ENCODE peak calls at places on chromosome 15, in seven cellular contexts. Y, U, J, S, A, F and I are unnamed samples.

GRCh38 chr15:63874616-63875015 is 40.9 kb upstream of the HERC1 start:
- DNase-seq in U (no peak), F (no peak), J (no peak), S (no peak), A (no peak), Y (no peak), I (no peak)

GRCh38 chr15:44317423-44317822 is 28.9 kb downstream of the GOLM2 start:
- DNase-seq in F (no peak), S (no peak), U (no peak), A (no peak), J (no peak), Y (no peak), I (no peak)

GRCh38 chr15:90154861-90155626 is 46.1 kb upstream of the SEMA4B start:
- DNase-seq in F (no peak), A (no peak), S (no peak), U (peak), Y (peak), J (no peak), I (peak)

GRCh38 chr15:64894395-64895056 is 17.2 kb upstream of the ANKDD1A start:
- DNase-seq in A (no peak), J (no peak), S (no peak), Y (no peak), U (peak), F (no peak), I (peak)

GRCh38 chr15:95868970-95869369 is 461.5 kb upstream of the NR2F2 start:
- DNase-seq in S (no peak), U (no peak), Y (no peak), J (no peak), A (no peak), F (no peak), I (no peak)

GRCh38 chr15:63407612-63408011 is 26.0 kb upstream of the CA12 start:
- DNase-seq in Y (no peak), S (no peak), J (no peak), F (no peak), A (no peak), U (no peak), I (no peak)

GRCh38 chr15:51133140-51133630 is 38.5 kb upstream of the TNFAIP8L3 start:
- DNase-seq in A (no peak), Y (no peak), F (no peak), J (no peak), U (no peak), S (no peak), I (no peak)

GRCh38 chr15:69045810-69046209 is 31.3 kb downstream of the NOX5 start:
- DNase-seq in F (no peak), J (no peak), U (no peak), A (no peak), Y (no peak), S (no peak), I (no peak)

GRCh38 chr15:91311986-91312385 is 211.9 kb downstream of the SV2B start:
- DNase-seq in Y (no peak), A (no peak), U (no peak), J (no peak), F (no peak), S (no peak), I (no peak)

GRCh38 chr15:91100561-91101355 is 701 bp downstream of the SV2B start:
- DNase-seq in S (no peak), A (no peak), J (no peak), U (no peak), Y (no peak), F (no peak), I (no peak)

GRCh38 chr15:99447497-99448371 is 118.0 kb upstream of the MEF2A start:
- DNase-seq in S (no peak), U (peak), A (no peak), J (peak), Y (no peak), F (peak), I (no peak)

GRCh38 chr15:99704444-99704838 is 28.8 kb downstream of the LYSMD4 start:
- DNase-seq in Y (peak), F (no peak), U (no peak), J (no peak), S (peak), A (peak), I (no peak)

GRCh38 chr15:25892126-25892525 is 29.0 kb upstream of the ATP10A start:
- DNase-seq in S (no peak), Y (no peak), A (no peak), J (no peak), U (no peak), F (no peak), I (no peak)

GRCh38 chr15:65634381-65634780 is 12.6 kb downstream of the SLC24A1 start:
- DNase-seq in S (no peak), Y (no peak), A (no peak), J (no peak), F (no peak), U (no peak), I (no peak)

GRCh38 chr15:66569461-66570137 is 3.8 kb upstream of the LCTL start:
- DNase-seq in Y (no peak), J (no peak), S (no peak), F (no peak), A (no peak), U (no peak), I (no peak)

GRCh38 chr15:44340410-44340809 is 51.9 kb downstream of the GOLM2 start:
- DNase-seq in U (no peak), F (no peak), Y (no peak), S (no peak), A (no peak), J (no peak), I (no peak)

GRCh38 chr15:99437315-99438221 is 128.2 kb upstream of the MEF2A start:
- DNase-seq in A (peak), Y (no peak), J (peak), F (peak), U (peak), S (no peak), I (no peak)

GRCh38 chr15:59933607-59934006 is 70.5 kb upstream of the FOXB1 start:
- DNase-seq in F (no peak), A (no peak), U (no peak), S (no peak), Y (no peak), J (no peak), I (no peak)

GRCh38 chr15:90074023-90074422 is 28.2 kb downstream of the IDH2 start:
- DNase-seq in A (no peak), F (no peak), J (no peak), S (no peak), Y (no peak), U (no peak), I (no peak)

GRCh38 chr15:62262305-62262941 is 97.3 kb upstream of the C2CD4B start:
- DNase-seq in S (no peak), F (no peak), Y (no peak), A (no peak), J (no peak), U (no peak), I (no peak)

GRCh38 chr15:56821721-56822425 is 88.6 kb upstream of the ZNF280D start:
- DNase-seq in Y (peak), J (peak), F (peak), S (peak), A (peak), U (peak), I (peak)

GRCh38 chr15:71329509-71330260 is 214.4 kb downstream of the THSD4 start:
- DNase-seq in F (peak), S (peak), U (no peak), Y (no peak), A (peak), J (peak), I (peak)

GRCh38 chr15:58043192-58043903 is 22.2 kb downstream of the ALDH1A2 start:
- DNase-seq in S (peak), J (no peak), F (no peak), A (peak), Y (peak), U (no peak), I (peak)

GRCh38 chr15:68343579-68344225 is 66.2 kb downstream of the FEM1B start:
- DNase-seq in U (no peak), J (no peak), A (no peak), S (no peak), Y (no peak), F (no peak), I (no peak)

GRCh38 chr15:100341662-100342560 is at the start of gene ADAMTS17:
- DNase-seq in S (peak), F (peak), J (peak), Y (peak), U (peak), A (peak), I (peak)

GRCh38 chr15:28881600-28881999 is 4.2 kb upstream of the APBA2 start:
- DNase-seq in F (no peak), U (no peak), Y (no peak), A (no peak), S (no peak), J (no peak), I (no peak)

GRCh38 chr15:63968700-63969099 is 77.6 kb downstream of the DAPK2 start:
- DNase-seq in S (no peak), A (no peak), U (no peak), Y (no peak), J (no peak), F (peak), I (peak)

GRCh38 chr15:99253381-99254090 is 2.3 kb downstream of the LRRC28 start:
- DNase-seq in S (no peak), U (no peak), F (no peak), Y (no peak), A (no peak), J (no peak), I (no peak)

GRCh38 chr15:60223161-60223560 is 174.6 kb downstream of the ANXA2 start:
- DNase-seq in U (no peak), F (no peak), S (no peak), Y (no peak), J (no peak), A (no peak), I (no peak)

GRCh38 chr15:88803241-88803919 is at the start of gene ACAN:
- DNase-seq in U (no peak), F (no peak), A (no peak), J (no peak), S (no peak), Y (no peak), I (no peak)

GRCh38 chr15:60328852-60329443 is 68.8 kb downstream of the ANXA2 start:
- DNase-seq in S (no peak), J (no peak), Y (no peak), A (no peak), F (no peak), U (no peak), I (no peak)

DNA sequence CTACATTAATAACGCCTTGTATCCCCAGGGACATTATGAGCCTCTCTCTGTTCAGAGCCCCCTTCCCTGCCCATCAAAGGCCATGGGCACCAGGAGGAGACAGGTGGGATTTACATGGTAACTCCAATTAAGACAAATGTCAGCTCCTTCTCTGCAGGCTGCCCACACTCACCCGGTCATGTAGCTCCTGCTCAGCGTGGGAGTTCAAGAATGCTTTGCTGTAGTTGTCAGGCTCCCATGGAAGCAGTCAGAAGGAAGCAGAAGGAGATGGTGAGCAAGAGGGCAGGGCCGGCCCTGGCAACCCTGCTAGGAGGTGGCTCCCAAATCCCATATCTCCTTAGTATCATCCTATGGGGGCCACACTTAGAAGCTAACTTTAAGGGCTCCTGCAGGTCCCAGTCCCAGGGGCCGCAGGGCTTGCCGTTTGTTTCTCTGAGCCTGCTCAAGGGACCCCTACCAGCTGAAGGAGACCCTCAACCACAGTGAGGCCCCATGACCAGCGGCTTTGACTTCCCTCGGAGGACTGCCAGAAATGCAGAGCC is 218.4 kb upstream of the TLE3 start:
- DNase-seq in U (no peak), A (no peak), J (peak), F (no peak), Y (no peak), S (no peak), I (no peak)
- TF ChIP-seq CTCF in U (no peak), A (no peak), J (no peak), F (no peak), Y (no peak), S (no peak), I (no peak)

GRCh38 chr15:85380217-85380859 is at the start of gene AKAP13:
- DNase-seq in S (peak), U (peak), J (peak), F (peak), A (peak), Y (peak), I (peak)
- TF ChIP-seq POLR2A in S (peak), U (peak), J (peak), F (peak), A (peak), Y (peak), I (peak)

GRCh38 chr15:84834969-84835368 is 17.8 kb downstream of the ALPK3 start:
- DNase-seq in F (no peak), Y (no peak), U (no peak), A (no peak), S (no peak), J (no peak), I (no peak)
- TF ChIP-seq CTCF in F (no peak), Y (no peak), U (no peak), A (no peak), S (no peak), J (no peak), I (no peak)

GRCh38 chr15:41955100-41955499 is 17.3 kb downstream of the EHD4 start:
- DNase-seq in A (no peak), J (no peak), U (no peak), S (no peak), Y (no peak), F (no peak), I (no peak)

GRCh38 chr15:41955807-41956525 is 16.4 kb downstream of the EHD4 start:
- DNase-seq in J (no peak), U (no peak), F (no peak), Y (no peak), A (no peak), S (no peak), I (no peak)

GRCh38 chr15:41957021-41957897 is 15.1 kb downstream of the EHD4 start:
- DNase-seq in F (no peak), Y (no peak), A (no peak), S (no peak), J (no peak), U (no peak), I (no peak)

GRCh38 chr15:41961014-41961518 is 11.3 kb downstream of the EHD4 start:
- DNase-seq in S (no peak), J (no peak), Y (no peak), F (no peak), A (no peak), U (no peak), I (no peak)

DNA sequence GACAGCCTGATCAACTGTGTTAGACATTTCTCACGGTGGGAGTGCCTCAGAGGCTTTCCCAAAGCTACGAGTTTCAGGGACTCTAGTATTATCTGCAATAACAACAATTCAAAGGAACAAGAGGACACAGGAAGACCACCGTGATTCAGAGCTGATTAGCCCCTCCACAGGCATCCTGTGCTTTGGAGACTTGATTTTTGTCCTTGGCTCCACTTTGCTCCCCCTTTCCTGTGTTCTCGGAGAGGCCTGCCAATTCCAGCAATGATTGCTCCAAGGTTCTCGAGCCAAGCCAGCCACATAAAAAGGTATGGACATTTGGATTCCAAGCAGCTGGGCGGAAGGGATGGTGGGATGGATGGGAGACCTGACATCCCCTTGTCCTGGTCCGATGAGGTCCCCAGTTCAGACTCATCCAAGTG is 14.3 kb downstream of the EHD4 start:
- DNase-seq in Y (no peak), F (no peak), S (no peak), U (no peak), J (no peak), A (no peak), I (no peak)
- TF ChIP-seq POLR2A in Y (no peak), F (no peak), S (no peak), U (no peak), J (no peak), A (no peak), I (no peak)

GRCh38 chr15:31438601-31439265 is 112.1 kb downstream of the KLF13 start:
- DNase-seq in F (no peak), J (no peak), S (no peak), A (no peak), U (no peak), Y (no peak), I (no peak)
- TF ChIP-seq CTCF in F (no peak), J (no peak), S (no peak), A (no peak), U (no peak), Y (no peak), I (no peak)

DNA sequence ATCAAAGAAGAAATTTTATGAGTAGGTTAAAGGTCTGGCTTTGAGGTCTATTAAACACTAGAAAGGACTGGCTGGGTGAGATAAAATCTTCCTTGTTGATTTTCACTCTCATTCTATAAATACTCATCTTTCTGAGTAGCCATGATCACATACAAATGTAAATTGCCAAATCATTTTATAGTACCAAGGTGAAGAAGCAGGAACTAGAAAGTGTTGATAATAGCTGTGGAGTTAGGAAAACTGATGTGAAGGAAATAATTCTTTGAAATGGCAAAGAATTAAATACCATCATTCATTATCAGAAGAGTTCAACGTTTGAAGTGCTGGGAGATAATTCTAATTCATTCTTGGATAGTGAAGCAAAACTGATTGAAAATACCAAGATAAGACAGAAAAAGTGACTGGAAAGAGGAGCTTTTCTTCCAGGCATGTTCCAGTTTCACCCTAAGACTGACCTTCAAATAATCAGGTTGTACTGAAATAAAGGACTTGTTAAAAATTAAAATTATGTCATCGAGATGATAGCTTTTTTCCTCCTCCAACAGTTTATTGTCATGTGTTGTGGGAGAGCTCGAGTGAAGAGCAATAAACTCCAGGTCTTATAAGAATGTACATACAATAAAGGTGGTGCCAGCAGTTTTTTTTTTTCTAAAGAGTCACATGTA is 17.4 kb downstream of the THBS1 start:
- DNase-seq in F (no peak), Y (no peak), U (no peak), J (no peak), S (no peak), A (no peak), I (no peak)
- TF ChIP-seq POLR2A in F (no peak), Y (no peak), U (no peak), J (no peak), S (no peak), A (no peak), I (no peak)

GRCh38 chr15:40162552-40162951 is 1.7 kb downstream of the BUB1B start:
- DNase-seq in F (no peak), S (no peak), Y (no peak), A (no peak), J (no peak), U (no peak), I (no peak)

GRCh38 chr15:40160021-40160420 is 848 bp upstream of the BUB1B start:
- DNase-seq in S (no peak), J (no peak), A (no peak), F (no peak), Y (no peak), U (no peak), I (no peak)

GRCh38 chr15:40163657-40164416 is 3.0 kb downstream of the BUB1B start:
- DNase-seq in F (no peak), J (no peak), Y (no peak), U (no peak), A (no peak), S (no peak), I (no peak)

GRCh38 chr15:40160689-40161688 is at the start of gene BUB1B:
- DNase-seq in J (peak), U (peak), Y (peak), A (peak), S (peak), F (peak), I (peak)

GRCh38 chr15:40161693-40162401 is 978 bp downstream of the BUB1B start:
- DNase-seq in S (no peak), J (no peak), F (no peak), A (no peak), Y (no peak), U (no peak), I (no peak)
- TF ChIP-seq CTCF in S (no peak), J (no peak), F (no peak), A (no peak), Y (no peak), U (no peak), I (no peak)

DNA sequence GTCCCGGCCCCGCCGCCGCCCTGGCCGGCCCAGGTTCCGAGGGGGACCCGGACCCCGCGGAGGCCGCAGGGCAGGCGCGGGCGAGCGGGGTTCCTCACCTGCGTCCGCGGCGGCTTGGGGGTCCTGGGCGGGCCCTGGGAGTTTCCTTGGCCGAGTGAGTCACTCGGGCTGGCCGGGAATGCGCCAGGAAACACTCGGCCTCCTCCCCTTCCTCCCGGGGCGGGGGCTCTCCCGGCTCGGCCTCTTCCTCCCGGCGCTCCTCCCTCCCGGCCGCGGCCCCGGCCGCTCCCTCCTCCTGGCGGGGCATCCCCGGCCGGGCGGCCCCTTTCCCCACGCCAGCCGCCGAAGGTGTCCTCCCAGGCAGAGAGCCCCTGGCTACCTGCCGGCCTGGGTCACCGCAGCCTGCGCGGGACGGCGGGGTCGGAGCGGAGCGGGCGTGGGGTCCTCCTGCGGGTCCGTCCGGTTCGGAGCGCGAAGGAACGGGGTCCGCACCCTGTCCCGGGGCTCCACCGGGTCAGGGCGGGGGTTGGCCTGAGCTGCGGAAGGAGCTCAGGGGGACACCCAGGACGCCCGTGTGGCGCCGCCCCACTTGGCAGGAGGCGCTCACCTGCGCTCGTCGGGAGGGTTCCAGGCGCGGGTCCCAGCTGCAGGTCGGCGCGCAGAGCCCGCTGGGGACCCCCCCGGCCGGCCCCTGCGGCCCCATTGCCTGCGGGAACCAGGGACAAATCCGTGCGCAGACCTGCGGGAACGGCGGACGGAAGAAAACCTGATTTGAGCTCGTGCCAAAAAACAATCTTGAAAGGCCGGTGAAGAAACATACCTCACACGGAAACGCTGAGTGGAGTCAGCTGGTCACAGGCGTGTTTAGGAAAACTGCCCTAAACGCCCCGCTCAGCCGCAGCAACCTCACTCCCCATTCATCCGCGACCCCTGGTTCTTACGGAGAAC is at the start of gene CYFIP1:
- DNase-seq in J (peak), F (peak), A (peak), U (peak), S (peak), Y (peak), I (peak)
- TF ChIP-seq POLR2A in J (peak), F (peak), A (no peak), U (peak), S (no peak), Y (peak), I (peak)